ENCODE peak calls at places on chromosomes 13 and 19, in five cellular contexts. One of them, this sample, is unnamed.

GRCh38 chr13:113815151-113816058 is 48.5 kb downstream of the GAS6 start:
- DNase-seq in thoracic aorta: no peak
- DNase-seq in Peyer's patch: no peak
- DNase-seq in left lung: peak; percentile 76
- DNase-seq in osteoblast: no peak
- DNase-seq in this sample: no peak

GRCh38 chr19:18513868-18514267 is 8.0 kb downstream of the ELL start:
- DNase-seq in Peyer's patch: no peak
- DNase-seq in left lung: no peak
- DNase-seq in osteoblast: no peak
- DNase-seq in thoracic aorta: no peak
- DNase-seq in this sample: no peak

GRCh38 chr13:94228781-94229180 is 250.7 kb downstream of the DCT start:
- DNase-seq in osteoblast: peak; percentile 66
- DNase-seq in thoracic aorta: no peak
- DNase-seq in Peyer's patch: no peak
- DNase-seq in left lung: no peak
- DNase-seq in this sample: no peak

GRCh38 chr13:34201050-34201913 is 383.3 kb downstream of the RFC3 start:
- DNase-seq in osteoblast: peak; percentile 65
- DNase-seq in Peyer's patch: no peak
- DNase-seq in left lung: no peak
- DNase-seq in thoracic aorta: no peak
- DNase-seq in this sample: no peak

GRCh38 chr19:13784731-13785452 is 10.4 kb upstream of the ZSWIM4 start:
- DNase-seq in left lung: peak; percentile 92
- DNase-seq in thoracic aorta: peak; percentile 47
- DNase-seq in osteoblast: peak; percentile 82
- DNase-seq in Peyer's patch: peak; percentile 88
- DNase-seq in this sample: peak; percentile 89

GRCh38 chr13:59247166-59247565 is 916.6 kb downstream of the DIAPH3 start:
- DNase-seq in Peyer's patch: no peak
- DNase-seq in left lung: no peak
- DNase-seq in thoracic aorta: no peak
- DNase-seq in osteoblast: no peak
- DNase-seq in this sample: peak; percentile 45

GRCh38 chr19:48332662-48333466 is 7.5 kb downstream of the EMP3 start:
- DNase-seq in Peyer's patch: peak; percentile 99
- DNase-seq in left lung: peak; percentile 93
- DNase-seq in osteoblast: peak; percentile 99
- DNase-seq in thoracic aorta: peak; percentile 69
- DNase-seq in this sample: peak; percentile 96

GRCh38 chr19:31066385-31066784 is 282.9 kb downstream of the TSHZ3 start:
- DNase-seq in Peyer's patch: no peak
- DNase-seq in left lung: no peak
- DNase-seq in thoracic aorta: no peak
- DNase-seq in osteoblast: peak; percentile 90
- DNase-seq in this sample: no peak

GRCh38 chr13:42114278-42114677 is 65.8 kb downstream of the DGKH start:
- DNase-seq in thoracic aorta: no peak
- DNase-seq in Peyer's patch: no peak
- DNase-seq in left lung: no peak
- DNase-seq in osteoblast: no peak
- DNase-seq in this sample: no peak

GRCh38 chr13:30334663-30335386 is 27.5 kb upstream of the KATNAL1 start:
- DNase-seq in Peyer's patch: no peak
- DNase-seq in osteoblast: no peak
- DNase-seq in thoracic aorta: no peak
- DNase-seq in left lung: no peak
- DNase-seq in this sample: no peak

GRCh38 chr19:15332311-15332996 is at the start of gene BRD4:
- DNase-seq in left lung: peak; percentile 91
- DNase-seq in thoracic aorta: no peak
- DNase-seq in osteoblast: peak; percentile 99
- DNase-seq in Peyer's patch: peak; percentile 86
- DNase-seq in this sample: peak; percentile 83

GRCh38 chr13:89490661-89491060 is 1819.5 kb downstream of the SLITRK5 start:
- DNase-seq in osteoblast: no peak
- DNase-seq in Peyer's patch: no peak
- DNase-seq in thoracic aorta: no peak
- DNase-seq in left lung: no peak
- DNase-seq in this sample: no peak

GRCh38 chr13:110044521-110045200 is 258.3 kb upstream of the IRS2 start:
- DNase-seq in Peyer's patch: no peak
- DNase-seq in left lung: no peak
- DNase-seq in osteoblast: no peak
- DNase-seq in thoracic aorta: no peak
- DNase-seq in this sample: no peak

GRCh38 chr13:71320452-71320851 is 546.6 kb downstream of the DACH1 start:
- DNase-seq in thoracic aorta: no peak
- DNase-seq in Peyer's patch: no peak
- DNase-seq in osteoblast: no peak
- DNase-seq in left lung: no peak
- DNase-seq in this sample: no peak

GRCh38 chr19:53813996-53814395 is 10.1 kb downstream of the NLRP12 start:
- DNase-seq in left lung: no peak
- DNase-seq in osteoblast: peak; percentile 92
- DNase-seq in Peyer's patch: no peak
- DNase-seq in thoracic aorta: no peak
- DNase-seq in this sample: no peak

GRCh38 chr13:27375686-27376326 is 48.6 kb upstream of the GTF3A start:
- DNase-seq in Peyer's patch: peak; percentile 84
- DNase-seq in left lung: no peak
- DNase-seq in thoracic aorta: no peak
- DNase-seq in osteoblast: peak; percentile 85
- DNase-seq in this sample: peak; percentile 61

GRCh38 chr19:13033819-13034611 is 38.7 kb downstream of the NFIX start:
- DNase-seq in osteoblast: peak; percentile 80
- DNase-seq in left lung: peak; percentile 83
- DNase-seq in Peyer's patch: peak; percentile 87
- DNase-seq in thoracic aorta: no peak
- DNase-seq in this sample: peak; percentile 79

GRCh38 chr13:32731074-32731473 is 144.8 kb downstream of the PDS5B start:
- DNase-seq in Peyer's patch: no peak
- DNase-seq in osteoblast: no peak
- DNase-seq in left lung: no peak
- DNase-seq in thoracic aorta: no peak
- DNase-seq in this sample: no peak

GRCh38 chr19:11138659-11139526 is 16.7 kb downstream of the SPC24 start:
- DNase-seq in left lung: peak; percentile 88
- DNase-seq in thoracic aorta: peak; percentile 54
- DNase-seq in osteoblast: peak; percentile 96
- DNase-seq in Peyer's patch: peak; percentile 67
- DNase-seq in this sample: peak; percentile 61

GRCh38 chr19:485583-486236 is 10.6 kb upstream of the MADCAM1 start:
- DNase-seq in Peyer's patch: peak; percentile 65
- DNase-seq in left lung: peak; percentile 56
- DNase-seq in osteoblast: peak; percentile 97
- DNase-seq in thoracic aorta: no peak
- DNase-seq in this sample: no peak

GRCh38 chr13:27211771-27212364 is 39.5 kb upstream of the RPL21 start:
- DNase-seq in osteoblast: no peak
- DNase-seq in thoracic aorta: no peak
- DNase-seq in left lung: peak; percentile 78
- DNase-seq in Peyer's patch: no peak
- DNase-seq in this sample: no peak

GRCh38 chr13:48801255-48801654 is 147.5 kb downstream of the CYSLTR2 start:
- DNase-seq in Peyer's patch: no peak
- DNase-seq in thoracic aorta: no peak
- DNase-seq in osteoblast: peak; percentile 84
- DNase-seq in left lung: no peak
- DNase-seq in this sample: no peak

GRCh38 chr19:15962319-15962718 is 13.5 kb downstream of the OR10H4 start:
- DNase-seq in osteoblast: no peak
- DNase-seq in thoracic aorta: no peak
- DNase-seq in Peyer's patch: no peak
- DNase-seq in left lung: no peak
- DNase-seq in this sample: no peak

GRCh38 chr13:59464926-59465325 is 698.8 kb downstream of the DIAPH3 start:
- DNase-seq in left lung: no peak
- DNase-seq in Peyer's patch: no peak
- DNase-seq in thoracic aorta: no peak
- DNase-seq in osteoblast: no peak
- DNase-seq in this sample: no peak

GRCh38 chr13:52706074-52706473 is 33.5 kb downstream of the CNMD start:
- DNase-seq in thoracic aorta: no peak
- DNase-seq in left lung: no peak
- DNase-seq in osteoblast: no peak
- DNase-seq in Peyer's patch: no peak
- DNase-seq in this sample: no peak

GRCh38 chr13:74675185-74675584 is 541.0 kb upstream of the KLF12 start:
- DNase-seq in thoracic aorta: no peak
- DNase-seq in left lung: no peak
- DNase-seq in Peyer's patch: no peak
- DNase-seq in osteoblast: no peak
- DNase-seq in this sample: no peak

DNA sequence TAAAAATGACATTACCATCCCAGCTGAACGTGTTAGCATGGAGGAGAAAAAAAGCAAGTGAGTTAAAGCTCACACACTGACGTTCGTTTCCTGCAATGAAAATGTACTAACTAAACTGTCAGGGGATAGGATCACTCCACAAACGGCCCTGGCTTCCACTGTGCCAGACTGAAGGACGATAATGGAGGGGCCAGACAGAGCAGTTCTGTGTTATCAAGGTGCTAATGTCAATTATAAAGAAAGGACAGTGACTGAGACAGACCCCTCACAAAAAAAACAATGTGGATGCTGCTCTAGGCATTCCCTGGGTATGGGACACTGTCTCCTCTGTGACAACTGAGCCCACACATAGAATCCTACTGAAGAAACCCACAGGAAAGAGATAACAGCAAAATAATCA is 43.7 kb upstream of the SLC15A1 start:
- DNase-seq in osteoblast: no peak
- DNase-seq in left lung: no peak
- DNase-seq in Peyer's patch: no peak
- DNase-seq in thoracic aorta: no peak
- DNase-seq in this sample: no peak
- TF ChIP-seq CTCF in osteoblast: no peak
- TF ChIP-seq CTCF in left lung: no peak
- TF ChIP-seq CTCF in Peyer's patch: no peak
- TF ChIP-seq CTCF in thoracic aorta: no peak
- TF ChIP-seq CTCF in this sample: no peak

GRCh38 chr19:38726761-38727301 is 17.4 kb downstream of the CAPN12 start:
- DNase-seq in left lung: no peak
- DNase-seq in Peyer's patch: no peak
- DNase-seq in osteoblast: peak; percentile 62
- DNase-seq in thoracic aorta: no peak
- DNase-seq in this sample: no peak
- H3K36me3 ChIP-seq in left lung: peaks cover 2% of the 10 kb centered on the region
- H3K36me3 ChIP-seq in Peyer's patch: no peaks in the 10 kb centered on the region
- H3K36me3 ChIP-seq in osteoblast: peaks cover 92% of the 10 kb centered on the region
- H3K36me3 ChIP-seq in thoracic aorta: peaks cover 81% of the 10 kb centered on the region
- H3K36me3 ChIP-seq in this sample: peaks cover 93% of the 10 kb centered on the region

GRCh38 chr13:20528451-20528850 is 2.8 kb upstream of the CRYL1 start:
- DNase-seq in Peyer's patch: no peak
- DNase-seq in osteoblast: no peak
- DNase-seq in left lung: no peak
- DNase-seq in thoracic aorta: no peak
- DNase-seq in this sample: no peak

GRCh38 chr13:20536992-20537391 is 11.3 kb upstream of the CRYL1 start:
- DNase-seq in thoracic aorta: no peak
- DNase-seq in left lung: no peak
- DNase-seq in Peyer's patch: no peak
- DNase-seq in osteoblast: no peak
- DNase-seq in this sample: no peak

DNA sequence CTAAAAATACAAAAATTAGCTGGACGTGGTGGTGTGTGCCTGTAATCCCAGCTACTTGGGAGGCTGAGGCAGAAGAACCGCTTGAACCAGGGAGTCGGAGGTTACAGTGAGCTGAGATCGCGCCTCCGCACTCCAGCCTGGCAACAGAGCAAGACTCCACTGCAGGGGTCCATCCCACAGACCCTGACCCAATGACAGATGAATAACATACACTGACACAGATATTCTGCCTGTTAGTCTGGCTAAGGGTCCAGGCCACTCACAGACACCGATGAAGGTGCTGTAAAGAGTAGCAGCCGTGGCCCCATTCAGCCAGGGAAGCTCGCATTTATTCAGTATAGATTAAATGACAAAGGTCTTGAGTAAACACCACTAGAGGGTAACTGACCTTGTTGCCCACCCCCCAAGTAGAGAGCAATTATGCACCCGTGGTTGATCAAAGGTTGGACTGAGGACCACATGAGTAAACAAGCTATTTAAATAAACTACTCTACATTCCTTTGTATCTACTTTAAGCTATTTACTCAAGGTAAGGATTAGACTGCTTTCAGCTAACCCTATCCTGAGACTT is 8.5 kb upstream of the CRYL1 start:
- DNase-seq in thoracic aorta: no peak
- DNase-seq in osteoblast: no peak
- DNase-seq in Peyer's patch: no peak
- DNase-seq in left lung: no peak
- DNase-seq in this sample: no peak
- H3K27me3 ChIP-seq in thoracic aorta: no peaks in the 10 kb centered on the region
- H3K27me3 ChIP-seq in osteoblast: no peaks in the 10 kb centered on the region
- H3K27me3 ChIP-seq in Peyer's patch: no peaks in the 10 kb centered on the region
- H3K27me3 ChIP-seq in left lung: no peaks in the 10 kb centered on the region
- H3K27me3 ChIP-seq in this sample: no peaks in the 10 kb centered on the region

DNA sequence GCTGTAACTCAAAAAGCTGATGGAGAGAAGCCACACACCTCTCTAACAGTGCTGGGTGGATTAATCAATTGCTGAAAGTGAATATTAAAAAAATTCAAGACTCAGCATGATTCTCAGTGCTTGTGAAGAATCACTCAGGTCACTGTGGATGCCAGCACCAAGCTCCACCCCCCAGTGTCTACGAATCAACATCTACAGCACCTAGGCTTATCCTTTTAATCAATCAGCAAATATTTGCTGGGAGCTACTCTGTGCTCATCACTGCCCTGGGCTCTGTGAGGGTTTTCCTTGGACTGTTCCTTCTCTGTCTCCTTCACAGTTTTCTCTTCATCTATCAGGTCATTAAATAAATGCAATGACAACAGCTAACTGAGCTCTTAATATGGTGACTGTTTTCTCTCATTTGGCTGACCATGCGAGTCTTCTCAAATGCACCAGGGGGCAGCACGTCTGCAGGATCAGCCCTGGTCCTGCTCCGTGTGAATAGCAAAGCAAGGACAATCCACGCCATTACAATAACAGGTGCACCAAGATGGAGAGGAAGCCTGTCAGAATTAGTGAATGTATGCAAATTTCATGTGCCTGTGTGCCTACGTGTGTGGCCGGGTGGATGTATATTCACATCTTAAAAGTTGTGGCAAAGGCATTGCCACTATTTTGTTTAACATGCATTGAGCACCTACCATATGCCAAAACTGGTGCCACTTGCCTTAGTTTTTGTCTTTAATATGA is 14.6 kb upstream of the C13orf42 start:
- DNase-seq in osteoblast: peak; percentile 89
- DNase-seq in Peyer's patch: peak; percentile 65
- DNase-seq in thoracic aorta: no peak
- DNase-seq in left lung: no peak
- DNase-seq in this sample: peak; percentile 63
- TF ChIP-seq CTCF in osteoblast: peak; percentile 86
- TF ChIP-seq CTCF in Peyer's patch: peak; percentile 50
- TF ChIP-seq CTCF in thoracic aorta: peak; percentile 61
- TF ChIP-seq CTCF in left lung: peak; percentile 73
- TF ChIP-seq CTCF in this sample: peak; percentile 74

GRCh38 chr19:1587872-1588271 is 4.8 kb downstream of the MBD3 start:
- DNase-seq in Peyer's patch: no peak
- DNase-seq in osteoblast: no peak
- DNase-seq in thoracic aorta: no peak
- DNase-seq in left lung: no peak
- DNase-seq in this sample: no peak
- H3K36me3 ChIP-seq in Peyer's patch: no peaks in the 10 kb centered on the region
- H3K36me3 ChIP-seq in osteoblast: peaks cover 12% of the 10 kb centered on the region
- H3K36me3 ChIP-seq in thoracic aorta: peaks cover under 1% of the 10 kb centered on the region
- H3K36me3 ChIP-seq in left lung: no peaks in the 10 kb centered on the region
- H3K36me3 ChIP-seq in this sample: peaks cover 20% of the 10 kb centered on the region

This sample was measured in lower lobe of right lung.